ENCODE peak calls at places on chromosomes 12 and 14, in seven cellular contexts. C is NCI-H446; J is Karpas-422; Q is omental fat pad; G is stimulated activated naive CD8-positive, alpha-beta T cell treated with anti-CD3 and anti-CD28 coated beads, Interleukin-15, Interleukin-2, amounts not matched to agents 100 U/mL and 50 U/mL, for 24 hours; T is epithelial cell of prostate; X is stimulated activated CD8-positive, alpha-beta memory T cell treated with anti-CD3 and anti-CD28 coated beads, Interleukin-15, amount 100 ng/mL, for 1 hour. F is an unnamed sample.

GRCh38 chr12:71846322-71846940 is 6.9 kb downstream of the TBC1D15 start:
- DNase-seq in J (peak; percentile 74), T (no peak), Q (no peak), X (no peak), G (no peak), C (no peak), F (peak; percentile 50)

GRCh38 chr14:63563370-63564026 is 20.3 kb upstream of the PPP2R5E start:
- DNase-seq in J (no peak), C (no peak), Q (no peak), T (no peak), X (no peak), G (no peak), F (peak; percentile 60)

GRCh38 chr12:68532204-68532886 is 78.4 kb upstream of the RAP1B start:
- DNase-seq in Q (no peak), X (no peak), C (no peak), J (no peak), T (no peak), G (no peak), F (no peak)

GRCh38 chr14:80959448-80960006 is 4.1 kb downstream of the TSHR start:
- DNase-seq in J (peak; percentile 66), T (no peak), X (no peak), Q (no peak), C (peak; percentile 62), G (peak; percentile 46), F (no peak)

GRCh38 chr12:4285070-4285469 is 11.5 kb downstream of the CCND2 start:
- DNase-seq in J (no peak), C (no peak), Q (no peak), G (no peak), X (no peak), T (no peak), F (no peak)

GRCh38 chr12:123062682-123063426 is 82.4 kb downstream of the ARL6IP4 start:
- DNase-seq in J (peak; percentile 51), G (no peak), C (no peak), Q (no peak), T (no peak), X (no peak), F (peak; percentile 88)

GRCh38 chr12:19962192-19962591 is 406.1 kb upstream of the PDE3A start:
- DNase-seq in T (no peak), J (no peak), C (peak; percentile 34), X (no peak), Q (no peak), G (no peak), F (no peak)

GRCh38 chr12:6953417-6954315 is 2.5 kb downstream of the PTPN6 start:
- DNase-seq in T (no peak), G (peak; percentile 91), X (peak; percentile 80), J (peak; percentile 95), C (no peak), Q (no peak), F (no peak)

GRCh38 chr14:49173765-49174373 is 412.3 kb downstream of the RPS29 start:
- DNase-seq in J (peak; percentile 94), G (peak; percentile 41), Q (no peak), X (no peak), C (peak; percentile 51), T (peak; percentile 24), F (peak; percentile 53)

GRCh38 chr14:22872833-22873520 is 1.4 kb downstream of the LRP10 start:
- DNase-seq in Q (no peak), C (no peak), X (no peak), G (no peak), T (no peak), J (no peak), F (no peak)

GRCh38 chr12:4156317-4156716 is 117.2 kb upstream of the CCND2 start:
- DNase-seq in C (no peak), Q (no peak), T (no peak), G (no peak), X (no peak), J (no peak), F (no peak)

GRCh38 chr14:63650336-63650952 is 8.8 kb upstream of the WDR89 start:
- DNase-seq in C (no peak), J (no peak), Q (no peak), G (peak; percentile 43), T (no peak), X (peak; percentile 12), F (no peak)

GRCh38 chr12:9632766-9633165 is 25.1 kb upstream of the KLRB1 start:
- DNase-seq in Q (no peak), X (no peak), G (no peak), J (peak; percentile 27), C (no peak), T (no peak), F (no peak)

GRCh38 chr14:55440385-55440784 is at the start of gene TBPL2:
- DNase-seq in T (no peak), X (no peak), G (no peak), J (no peak), C (no peak), Q (no peak), F (no peak)

GRCh38 chr14:81517798-81518398 is 15.8 kb downstream of the SEL1L start:
- DNase-seq in G (no peak), J (no peak), X (no peak), Q (no peak), C (no peak), T (no peak), F (no peak)

GRCh38 chr14:65637780-65638179 is 225.2 kb downstream of the FUT8 start:
- DNase-seq in C (no peak), X (peak; percentile 1), Q (no peak), G (peak; percentile 66), T (peak; percentile 58), J (no peak), F (no peak)

GRCh38 chr14:89549381-89550102 is 132.5 kb upstream of the FOXN3 start:
- DNase-seq in G (no peak), T (no peak), J (no peak), Q (no peak), C (no peak), X (no peak), F (no peak)

GRCh38 chr14:66072190-66072905 is 413.8 kb upstream of the CCDC196 start:
- DNase-seq in G (no peak), C (no peak), X (no peak), J (no peak), Q (no peak), T (no peak), F (no peak)

GRCh38 chr12:49952396-49953055 is 2.0 kb downstream of the AQP2 start:
- DNase-seq in Q (no peak), X (no peak), C (no peak), J (peak; percentile 49), G (no peak), T (no peak), F (no peak)

GRCh38 chr14:69571879-69572633 is 2.6 kb downstream of the CCDC177 start:
- DNase-seq in G (peak; percentile 19), X (no peak), Q (no peak), C (no peak), J (no peak), T (no peak), F (no peak)

GRCh38 chr14:81192594-81192993 is 28.2 kb downstream of the GTF2A1 start:
- DNase-seq in T (no peak), C (no peak), Q (no peak), G (no peak), J (no peak), X (no peak), F (no peak)

GRCh38 chr14:31208546-31209424 is 1.2 kb upstream of the HECTD1 start:
- DNase-seq in T (no peak), X (no peak), G (peak; percentile 50), C (no peak), Q (no peak), J (peak; percentile 81), F (no peak)

GRCh38 chr12:4700621-4701026 is 19.6 kb upstream of the GALNT8 start:
- DNase-seq in X (no peak), C (no peak), G (no peak), T (no peak), J (no peak), Q (no peak), F (no peak)

GRCh38 chr14:33273978-33274377 is 335.3 kb downstream of the NPAS3 start:
- DNase-seq in T (no peak), Q (no peak), X (no peak), G (no peak), J (no peak), C (no peak), F (no peak)

GRCh38 chr12:91483471-91483985 is 300.9 kb upstream of the DCN start:
- DNase-seq in C (no peak), J (no peak), T (no peak), G (no peak), Q (no peak), X (no peak), F (no peak)

GRCh38 chr12:117470804-117471203 is 109.4 kb upstream of the NOS1 start:
- DNase-seq in X (no peak), C (no peak), G (no peak), Q (no peak), T (no peak), J (peak; percentile 55), F (no peak)

GRCh38 chr14:22143360-22143759 is 445.7 kb downstream of the DAD1 start:
- DNase-seq in T (peak; percentile 39), X (no peak), C (no peak), J (no peak), Q (no peak), G (no peak), F (no peak)

GRCh38 chr14:41806355-41806975 is 199.8 kb downstream of the LRFN5 start:
- DNase-seq in Q (no peak), G (no peak), T (no peak), X (no peak), J (no peak), C (no peak), F (no peak)

GRCh38 chr12:10967409-10967808 is 19.3 kb downstream of the TAS2R50 start:
- DNase-seq in T (no peak), C (no peak), Q (no peak), J (no peak), X (no peak), G (no peak), F (no peak)

GRCh38 chr14:35252485-35252884 is 39.7 kb upstream of the PSMA6 start:
- DNase-seq in C (no peak), T (no peak), Q (no peak), X (no peak), J (no peak), G (peak; percentile 16), F (no peak)

GRCh38 chr14:69356903-69357543 is 41.1 kb downstream of the ERH start:
- DNase-seq in T (no peak), J (no peak), Q (no peak), G (no peak), C (no peak), X (no peak), F (no peak)

GRCh38 chr12:71057330-71057729 is 100.5 kb downstream of the TSPAN8 start:
- DNase-seq in T (no peak), C (no peak), Q (no peak), X (no peak), G (no peak), J (no peak), F (no peak)

GRCh38 chr12:78062781-78063180 is 232.1 kb downstream of the NAV3 start:
- DNase-seq in G (no peak), C (no peak), X (no peak), T (peak; percentile 14), Q (no peak), J (no peak), F (peak; percentile 14)

GRCh38 chr12:88658009-88658408 is 77.7 kb upstream of the KITLG start:
- DNase-seq in T (peak; percentile 66), X (no peak), J (no peak), Q (no peak), G (no peak), C (no peak), F (peak; percentile 48)

GRCh38 chr12:109944975-109945374 is 44.9 kb downstream of the TCHP start:
- DNase-seq in Q (no peak), C (no peak), G (no peak), T (no peak), J (no peak), X (no peak), F (no peak)

GRCh38 chr12:29744365-29744764 is 39.4 kb downstream of the TMTC1 start:
- DNase-seq in Q (no peak), C (no peak), X (no peak), J (no peak), G (no peak), T (no peak), F (no peak)

GRCh38 chr14:62657376-62657775 is 387.9 kb downstream of the KCNH5 start:
- DNase-seq in T (no peak), X (no peak), G (no peak), Q (no peak), C (no peak), J (no peak), F (no peak)

GRCh38 chr14:36508418-36509051 is 11.5 kb downstream of the NKX2-1 start:
- DNase-seq in G (no peak), Q (no peak), T (no peak), J (no peak), C (no peak), X (no peak), F (no peak)